ENCODE peak calls at places on chromosomes 5 and 9, in ten cellular contexts. D is stimulated activated CD8-positive, alpha-beta memory T cell treated with anti-CD3 and anti-CD28 coated beads, Interleukin-2, amount 100 ng/mL, for 48 hours; X is NCI-H82; S is neural crest cell; W is iris pigment epithelial cell; P is hippocampal formation; L is RCC 7860; U is hepatocyte; N is brain microvascular endothelial cell; V is colonic mucosa. C is an unnamed sample.
A peak's percentile ranks its signal among the peaks of the same experiment; 100 is the strongest.

GRCh38 chr5:89399553-89399952 is 516.6 kb upstream of the MEF2C start:
- DNase-seq in V (no peak), X (no peak), P (no peak), U (no peak), N (no peak), W (peak; percentile 12), S (no peak), L (no peak), D (no peak), C (no peak)

GRCh38 chr5:52799358-52799982 is 11.8 kb downstream of the ITGA1 start:
- DNase-seq in W (peak; percentile 83), U (peak; percentile 66), D (no peak), P (no peak), V (peak; percentile 59), X (peak; percentile 48), S (no peak), N (peak; percentile 94), L (peak; percentile 66), C (peak; percentile 8)

GRCh38 chr9:133341369-133342082 is 5.5 kb upstream of the SURF6 start:
- DNase-seq in P (peak; percentile 30), V (no peak), X (no peak), N (no peak), L (no peak), D (no peak), U (no peak), W (no peak), S (no peak), C (no peak)

GRCh38 chr5:172008689-172009141 is 2.3 kb upstream of the FBXW11 start:
- DNase-seq in U (no peak), L (peak; percentile 65), X (no peak), S (no peak), P (no peak), N (peak; percentile 95), D (no peak), V (no peak), W (peak; percentile 58), C (no peak)

GRCh38 chr9:16131269-16131668 is 578.4 kb downstream of the CCDC171 start:
- DNase-seq in L (peak; percentile 22), V (no peak), U (no peak), W (peak; percentile 85), S (no peak), X (peak; percentile 5), P (no peak), N (peak; percentile 67), D (no peak), C (no peak)

GRCh38 chr9:136820947-136821332 is 13.2 kb downstream of the RABL6 start:
- DNase-seq in W (peak; percentile 51), U (no peak), N (no peak), V (no peak), P (no peak), D (no peak), L (no peak), X (no peak), S (no peak), C (no peak)

GRCh38 chr5:61397238-61397637 is 65.2 kb downstream of the ZSWIM6 start:
- DNase-seq in W (no peak), N (peak; percentile 20), S (no peak), L (no peak), P (no peak), U (no peak), V (no peak), X (no peak), D (no peak), C (no peak)

GRCh38 chr5:1783214-1783551 is 16.5 kb downstream of the MRPL36 start:
- DNase-seq in X (no peak), P (no peak), S (no peak), V (no peak), W (no peak), D (no peak), L (no peak), N (no peak), U (no peak), C (no peak)

GRCh38 chr9:133160742-133161541 is 2.8 kb downstream of the GBGT1 start:
- DNase-seq in N (peak; percentile 60), L (peak; percentile 41), X (peak; percentile 69), D (no peak), V (peak; percentile 77), S (peak; percentile 40), W (peak; percentile 75), P (no peak), U (peak; percentile 84), C (peak; percentile 90)

GRCh38 chr5:119287547-119288073 is 68.2 kb upstream of the TNFAIP8 start:
- DNase-seq in D (no peak), S (no peak), N (peak; percentile 64), X (peak; percentile 41), W (peak; percentile 63), P (no peak), L (peak; percentile 89), V (no peak), U (no peak), C (no peak)

GRCh38 chr9:97527626-97528528 is 26.4 kb downstream of the TMOD1 start:
- DNase-seq in U (no peak), V (no peak), N (no peak), S (no peak), X (no peak), P (no peak), W (no peak), L (no peak), D (no peak), C (no peak)

GRCh38 chr9:98809311-98810105 is 2.0 kb downstream of the GALNT12 start:
- DNase-seq in D (no peak), X (peak; percentile 67), V (peak; percentile 44), P (no peak), N (peak; percentile 26), S (no peak), U (peak; percentile 73), W (no peak), L (no peak), C (no peak)

GRCh38 chr5:41010572-41010971 is 60.6 kb downstream of the MROH2B start:
- DNase-seq in W (no peak), X (no peak), N (no peak), S (no peak), L (no peak), D (no peak), U (no peak), P (no peak), V (no peak), C (no peak)

GRCh38 chr5:82991678-82992323 is 85.4 kb downstream of the TMEM167A start:
- DNase-seq in W (peak; percentile 62), U (no peak), D (no peak), S (no peak), X (no peak), P (no peak), V (no peak), L (peak; percentile 19), N (peak; percentile 74), C (no peak)

GRCh38 chr9:118271936-118272335 is 567.7 kb downstream of the TLR4 start:
- DNase-seq in P (no peak), W (no peak), D (no peak), X (no peak), V (no peak), N (no peak), U (no peak), S (no peak), L (peak; percentile 21), C (no peak)

GRCh38 chr5:179153341-179153901 is 93.2 kb downstream of the ZNF354C start:
- DNase-seq in L (no peak), X (no peak), P (no peak), V (no peak), U (no peak), S (no peak), N (no peak), W (no peak), D (no peak), C (no peak)

GRCh38 chr5:42268630-42269029 is 154.6 kb upstream of the GHR start:
- DNase-seq in V (no peak), X (no peak), P (no peak), N (peak; percentile 6), W (peak; percentile 13), S (no peak), D (no peak), L (peak; percentile 42), U (no peak), C (no peak)

GRCh38 chr5:82418608-82418950 is 140.4 kb upstream of the RPS23 start:
- DNase-seq in N (no peak), W (no peak), U (no peak), X (no peak), D (no peak), L (no peak), V (no peak), P (no peak), S (no peak), C (no peak)

GRCh38 chr5:107248065-107248695 is 422.6 kb downstream of the EFNA5 start:
- DNase-seq in L (peak; percentile 17), S (peak; percentile 57), V (peak; percentile 57), N (peak; percentile 64), W (peak; percentile 53), U (peak; percentile 59), D (peak; percentile 23), P (peak; percentile 6), X (peak; percentile 69), C (peak; percentile 14)

GRCh38 chr9:108259917-108260675 is 595.7 kb downstream of the ACTL7B start:
- DNase-seq in P (no peak), L (no peak), D (no peak), N (no peak), X (no peak), S (no peak), W (no peak), U (no peak), V (no peak), C (no peak)

GRCh38 chr5:43627028-43627427 is 24.0 kb downstream of the NNT start:
- DNase-seq in S (peak; percentile 9), V (peak; percentile 34), N (peak; percentile 62), D (no peak), L (peak; percentile 58), W (peak; percentile 81), P (no peak), U (peak; percentile 39), X (peak; percentile 77), C (peak; percentile 72)

GRCh38 chr5:112697301-112697700 is 40.4 kb upstream of the APC start:
- DNase-seq in X (no peak), U (no peak), P (no peak), W (no peak), V (no peak), N (no peak), D (no peak), S (no peak), L (no peak), C (no peak)

GRCh38 chr9:128124873-128125574 is 2.5 kb downstream of the PTGES2 start:
- DNase-seq in W (peak; percentile 60), V (peak; percentile 90), X (peak; percentile 74), D (peak; percentile 32), L (peak; percentile 31), P (peak; percentile 25), U (peak; percentile 76), S (peak; percentile 64), N (peak; percentile 39), C (peak; percentile 78)

GRCh38 chr5:123881791-123882244 is 369.8 kb downstream of the CSNK1G3 start:
- DNase-seq in D (no peak), V (no peak), W (peak; percentile 16), P (no peak), S (no peak), L (no peak), X (no peak), N (peak; percentile 21), U (no peak), C (no peak)

GRCh38 chr5:31036407-31036806 is 157.1 kb upstream of the CDH6 start:
- DNase-seq in X (no peak), U (no peak), P (no peak), W (peak; percentile 76), V (no peak), S (no peak), D (no peak), N (peak; percentile 30), L (peak; percentile 75), C (no peak)

GRCh38 chr5:90909091-90909503 is 350.5 kb downstream of the ADGRV1 start:
- DNase-seq in S (no peak), L (no peak), U (no peak), D (no peak), P (no peak), N (peak; percentile 16), W (peak; percentile 81), X (no peak), V (no peak), C (no peak)

GRCh38 chr5:125874717-125875116 is 548.5 kb upstream of the GRAMD2B start:
- DNase-seq in X (peak; percentile 28), W (no peak), P (no peak), L (no peak), N (no peak), S (no peak), V (no peak), U (no peak), D (no peak), C (no peak)

GRCh38 chr5:76715734-76716455 is at the start of gene F2R:
- DNase-seq in D (no peak), S (peak; percentile 59), L (no peak), V (peak; percentile 64), X (peak; percentile 75), N (peak; percentile 71), P (no peak), W (peak; percentile 55), U (peak; percentile 83), C (peak; percentile 74)